ENCODE peak calls at places on chromosomes 3 and 15, in eight cellular contexts. X is brain microvascular endothelial cell, C is pancreas, T is tibial artery, Q is GM23248, Z is A549, G is RWPE1, Y is IMR-90. N is an unnamed sample.

GRCh38 chr3:150737874-150738679 is 24.9 kb downstream of the SIAH2 start:
- DNase-seq in X (peak; percentile 60), C (no peak), T (no peak), Q (peak; percentile 65), Z (no peak), G (peak; percentile 72), Y (peak; percentile 48), N (peak; percentile 85)

GRCh38 chr3:129616713-129617112 is 10.2 kb upstream of the PLXND1 start:
- DNase-seq in X (no peak), C (peak; percentile 15), T (peak; percentile 75), Q (peak; percentile 95), Z (no peak), G (no peak), Y (peak; percentile 83), N (no peak)

GRCh38 chr3:96863129-96863740 is 48.8 kb downstream of the EPHA6 start:
- DNase-seq in X (peak; percentile 3), C (no peak), T (no peak), Q (peak; percentile 56), Z (no peak), G (peak; percentile 13), Y (peak; percentile 2), N (peak; percentile 2)

GRCh38 chr3:128597900-128598299 is 52.7 kb downstream of the RPN1 start:
- DNase-seq in X (peak; percentile 20), C (no peak), T (no peak), Q (peak; percentile 81), Z (no peak), G (no peak), Y (peak; percentile 52), N (no peak)

GRCh38 chr3:73577704-73578103 is 47.0 kb downstream of the PDZRN3 start:
- DNase-seq in X (no peak), C (no peak), T (no peak), Q (no peak), Z (no peak), G (no peak), Y (no peak), N (no peak)

GRCh38 chr3:52245322-52246263 is at the start of gene PPM1M:
- DNase-seq in X (no peak), C (no peak), T (no peak), Q (peak; percentile 72), Z (peak; percentile 46), G (peak; percentile 39), Y (peak; percentile 31), N (no peak)

GRCh38 chr3:113284453-113285050 is 73.2 kb downstream of the BOC start:
- DNase-seq in X (no peak), C (no peak), T (no peak), Q (no peak), Z (no peak), G (no peak), Y (no peak), N (no peak)

GRCh38 chr3:59422312-59422711 is 372.5 kb upstream of the CFAP20DC start:
- DNase-seq in X (peak; percentile 61), C (no peak), T (no peak), Q (peak; percentile 77), Z (no peak), G (peak; percentile 33), Y (peak; percentile 94), N (peak; percentile 83)

GRCh38 chr3:9893739-9894138 is 3.3 kb downstream of the JAGN1 start:
- DNase-seq in X (no peak), C (no peak), T (no peak), Q (no peak), Z (no peak), G (no peak), Y (no peak), N (no peak)

GRCh38 chr3:39433642-39434041 is 27.1 kb downstream of the RPSA start:
- DNase-seq in X (no peak), C (no peak), T (no peak), Q (peak; percentile 66), Z (no peak), G (no peak), Y (peak; percentile 67), N (no peak)

GRCh38 chr3:182364723-182365650 is 428.3 kb upstream of the ATP11B start:
- DNase-seq in X (no peak), C (peak; percentile 23), T (no peak), Q (no peak), Z (no peak), G (peak; percentile 78), Y (no peak), N (peak; percentile 90)

GRCh38 chr3:4837405-4837804 is 141.8 kb upstream of the BHLHE40 start:
- DNase-seq in X (no peak), C (no peak), T (no peak), Q (no peak), Z (no peak), G (no peak), Y (no peak), N (no peak)

GRCh38 chr15:40029979-40030893 is 8.7 kb downstream of the SRP14 start:
- DNase-seq in X (no peak), C (no peak), T (no peak), Q (peak; percentile 56), Z (no peak), G (no peak), Y (peak; percentile 22), N (no peak)

GRCh38 chr15:100623301-100623700 is 20.9 kb downstream of the ASB7 start:
- DNase-seq in X (peak; percentile 30), C (no peak), T (no peak), Q (peak; percentile 47), Z (no peak), G (no peak), Y (no peak), N (no peak)

GRCh38 chr3:12557472-12558105 is 702 bp downstream of the MKRN2 start:
- DNase-seq in X (peak; percentile 44), C (no peak), T (no peak), Q (peak; percentile 76), Z (no peak), G (no peak), Y (peak; percentile 59), N (no peak)

GRCh38 chr3:136804813-136805212 is 14.1 kb upstream of the SLC35G2 start:
- DNase-seq in X (no peak), C (peak; percentile 85), T (no peak), Q (no peak), Z (no peak), G (no peak), Y (no peak), N (no peak)

GRCh38 chr15:40936709-40937666 is 7.8 kb downstream of the DLL4 start:
- DNase-seq in X (peak; percentile 66), C (peak; percentile 31), T (no peak), Q (peak; percentile 47), Z (no peak), G (no peak), Y (peak; percentile 74), N (no peak)

GRCh38 chr15:95690631-95691340 is 639.7 kb upstream of the NR2F2 start:
- DNase-seq in X (no peak), C (no peak), T (no peak), Q (no peak), Z (no peak), G (peak; percentile 30), Y (no peak), N (no peak)

GRCh38 chr3:47022540-47023161 is 43.2 kb downstream of the NBEAL2 start:
- DNase-seq in X (no peak), C (no peak), T (no peak), Q (peak; percentile 40), Z (no peak), G (no peak), Y (peak; percentile 48), N (no peak)

GRCh38 chr3:98793971-98794370 is 30.8 kb downstream of the ST3GAL6 start:
- DNase-seq in X (no peak), C (no peak), T (no peak), Q (peak; percentile 26), Z (no peak), G (no peak), Y (no peak), N (no peak)

GRCh38 chr3:111598552-111598951 is 3.4 kb upstream of the ZBED2 start:
- DNase-seq in X (no peak), C (no peak), T (no peak), Q (no peak), Z (no peak), G (no peak), Y (no peak), N (no peak)

GRCh38 chr3:188553569-188553968 is 399.6 kb downstream of the LPP start:
- DNase-seq in X (no peak), C (no peak), T (no peak), Q (peak; percentile 24), Z (no peak), G (no peak), Y (no peak), N (no peak)

GRCh38 chr3:46929324-46929723 is 47.2 kb downstream of the CCDC12 start:
- DNase-seq in X (no peak), C (peak; percentile 82), T (peak; percentile 16), Q (no peak), Z (no peak), G (no peak), Y (no peak), N (no peak)

GRCh38 chr3:11510001-11510760 is 133.5 kb downstream of the VGLL4 start:
- DNase-seq in X (no peak), C (no peak), T (peak; percentile 49), Q (no peak), Z (no peak), G (no peak), Y (no peak), N (no peak)

GRCh38 chr3:192639987-192640386 is 87.4 kb downstream of the FGF12 start:
- DNase-seq in X (no peak), C (no peak), T (no peak), Q (no peak), Z (no peak), G (no peak), Y (no peak), N (no peak)

GRCh38 chr15:31336943-31337295 is 10.3 kb downstream of the KLF13 start:
- DNase-seq in X (no peak), C (no peak), T (no peak), Q (no peak), Z (no peak), G (no peak), Y (no peak), N (no peak)
- H3K27ac ChIP-seq in X (no peak overlapping the region), C (peak overlapping the region; percentile 63), T (no peak overlapping the region), Q (no peak overlapping the region), Z (no peak overlapping the region), G (peak overlapping the region; percentile 63), Y (no peak overlapping the region), N (no peak overlapping the region)

GRCh38 chr3:21665444-21665843 is 85.6 kb downstream of the ZNF385D start:
- DNase-seq in X (no peak), C (no peak), T (no peak), Q (no peak), Z (no peak), G (no peak), Y (no peak), N (peak; percentile 20)
- H3K27ac ChIP-seq in X (no peak overlapping the region), C (no peak overlapping the region), T (no peak overlapping the region), Q (no peak overlapping the region), Z (no peak overlapping the region), G (no peak overlapping the region), Y (no peak overlapping the region), N (no peak overlapping the region)

GRCh38 chr3:174953068-174953467 is 93.9 kb downstream of the NAALADL2 start:
- DNase-seq in X (no peak), C (no peak), T (no peak), Q (no peak), Z (no peak), G (no peak), Y (no peak), N (no peak)
- H3K27ac ChIP-seq in X (no peak overlapping the region), C (no peak overlapping the region), T (no peak overlapping the region), Q (no peak overlapping the region), Z (no peak overlapping the region), G (no peak overlapping the region), Y (no peak overlapping the region), N (no peak overlapping the region)

DNA sequence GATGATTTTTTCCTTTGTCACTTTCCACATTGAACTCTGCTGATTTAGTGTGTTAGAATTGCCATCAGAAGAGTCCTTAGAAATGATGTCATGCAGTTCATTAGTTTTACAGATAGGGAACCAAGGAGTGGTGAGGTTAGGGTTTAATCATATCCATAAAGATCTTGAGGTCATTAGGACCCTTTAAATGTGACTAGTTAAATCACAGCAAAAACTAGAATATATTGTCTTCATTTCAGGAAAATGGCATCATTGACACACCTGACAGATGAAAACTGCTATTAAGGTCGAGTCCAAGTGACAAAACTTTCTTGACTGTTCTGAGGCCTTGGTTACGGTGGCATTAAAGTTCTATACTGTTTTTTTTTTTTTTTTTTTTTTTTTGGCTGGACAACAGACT is 50.5 kb downstream of the MBNL1 start:
- DNase-seq in X (no peak), C (no peak), T (no peak), Q (no peak), Z (no peak), G (no peak), Y (no peak), N (no peak)
- H3K27ac ChIP-seq in X (no peak overlapping the region), C (no peak overlapping the region), T (peak overlapping the region; percentile 71), Q (peak overlapping the region; percentile 82), Z (no peak overlapping the region), G (no peak overlapping the region), Y (no peak overlapping the region), N (no peak overlapping the region)

N was measured in epithelial cell of prostate.